ENCODE peak calls at places on chromosomes 4 and X, in ten cellular contexts. One of them, this sample, is unnamed.

GRCh38 chrX:111244238-111244750 is 26.0 kb downstream of the CAPN6 start:
- DNase-seq in upper lobe of right lung: no peak
- DNase-seq in HFFc6: no peak
- DNase-seq in T47D: peak; percentile 12
- DNase-seq in HT1080: no peak
- DNase-seq in endodermal cell: no peak
- DNase-seq in neural crest cell: no peak
- DNase-seq in activated naive CD4-positive, alpha-beta T cell treated with anti-CD3 and anti-CD28 coated beads, Interleukin-2, amount 10 ng/mL, durations not matched to agents 7 days and 5 days: no peak
- DNase-seq in brain microvascular endothelial cell: peak; percentile 3
- DNase-seq in OCI-M1: peak; percentile 12
- DNase-seq in this sample: peak; percentile 17

GRCh38 chrX:148522006-148522405 is 21.6 kb downstream of the AFF2 start:
- DNase-seq in brain microvascular endothelial cell: no peak
- DNase-seq in upper lobe of right lung: no peak
- DNase-seq in endodermal cell: no peak
- DNase-seq in HT1080: no peak
- DNase-seq in activated naive CD4-positive, alpha-beta T cell treated with anti-CD3 and anti-CD28 coated beads, Interleukin-2, amount 10 ng/mL, durations not matched to agents 7 days and 5 days: no peak
- DNase-seq in OCI-M1: no peak
- DNase-seq in T47D: no peak
- DNase-seq in HFFc6: no peak
- DNase-seq in neural crest cell: no peak
- DNase-seq in this sample: no peak

GRCh38 chrX:70755850-70756249 is 152.7 kb downstream of the TEX11 start:
- DNase-seq in HT1080: no peak
- DNase-seq in neural crest cell: no peak
- DNase-seq in HFFc6: no peak
- DNase-seq in endodermal cell: peak; percentile 85
- DNase-seq in activated naive CD4-positive, alpha-beta T cell treated with anti-CD3 and anti-CD28 coated beads, Interleukin-2, amount 10 ng/mL, durations not matched to agents 7 days and 5 days: peak; percentile 77
- DNase-seq in upper lobe of right lung: no peak
- DNase-seq in brain microvascular endothelial cell: no peak
- DNase-seq in T47D: no peak
- DNase-seq in OCI-M1: no peak
- DNase-seq in this sample: no peak

GRCh38 chr4:174592985-174593335 is 70.7 kb upstream of the HPGD start:
- DNase-seq in neural crest cell: no peak
- DNase-seq in upper lobe of right lung: no peak
- DNase-seq in T47D: no peak
- DNase-seq in HFFc6: no peak
- DNase-seq in activated naive CD4-positive, alpha-beta T cell treated with anti-CD3 and anti-CD28 coated beads, Interleukin-2, amount 10 ng/mL, durations not matched to agents 7 days and 5 days: no peak
- DNase-seq in OCI-M1: peak; percentile 85
- DNase-seq in endodermal cell: no peak
- DNase-seq in HT1080: peak; percentile 69
- DNase-seq in brain microvascular endothelial cell: peak; percentile 76
- DNase-seq in this sample: no peak

GRCh38 chr4:5357863-5358262 is 306.6 kb downstream of the STK32B start:
- DNase-seq in endodermal cell: no peak
- DNase-seq in neural crest cell: no peak
- DNase-seq in T47D: no peak
- DNase-seq in HFFc6: no peak
- DNase-seq in upper lobe of right lung: no peak
- DNase-seq in activated naive CD4-positive, alpha-beta T cell treated with anti-CD3 and anti-CD28 coated beads, Interleukin-2, amount 10 ng/mL, durations not matched to agents 7 days and 5 days: no peak
- DNase-seq in brain microvascular endothelial cell: no peak
- DNase-seq in OCI-M1: no peak
- DNase-seq in HT1080: no peak
- DNase-seq in this sample: no peak

GRCh38 chrX:72314881-72315280 is 9.2 kb upstream of the CITED1 start:
- DNase-seq in brain microvascular endothelial cell: no peak
- DNase-seq in neural crest cell: no peak
- DNase-seq in OCI-M1: no peak
- DNase-seq in HT1080: no peak
- DNase-seq in T47D: no peak
- DNase-seq in upper lobe of right lung: no peak
- DNase-seq in HFFc6: no peak
- DNase-seq in endodermal cell: no peak
- DNase-seq in activated naive CD4-positive, alpha-beta T cell treated with anti-CD3 and anti-CD28 coated beads, Interleukin-2, amount 10 ng/mL, durations not matched to agents 7 days and 5 days: no peak
- DNase-seq in this sample: no peak

GRCh38 chr4:161828061-161828460 is 335.7 kb downstream of the FSTL5 start:
- DNase-seq in HFFc6: no peak
- DNase-seq in activated naive CD4-positive, alpha-beta T cell treated with anti-CD3 and anti-CD28 coated beads, Interleukin-2, amount 10 ng/mL, durations not matched to agents 7 days and 5 days: no peak
- DNase-seq in OCI-M1: peak; percentile 79
- DNase-seq in brain microvascular endothelial cell: peak; percentile 11
- DNase-seq in HT1080: peak; percentile 28
- DNase-seq in T47D: no peak
- DNase-seq in neural crest cell: no peak
- DNase-seq in upper lobe of right lung: peak; percentile 20
- DNase-seq in endodermal cell: no peak
- DNase-seq in this sample: no peak

GRCh38 chrX:15908891-15909290 is 54.3 kb upstream of the AP1S2 start:
- DNase-seq in endodermal cell: no peak
- DNase-seq in brain microvascular endothelial cell: no peak
- DNase-seq in HFFc6: no peak
- DNase-seq in HT1080: no peak
- DNase-seq in T47D: no peak
- DNase-seq in neural crest cell: no peak
- DNase-seq in activated naive CD4-positive, alpha-beta T cell treated with anti-CD3 and anti-CD28 coated beads, Interleukin-2, amount 10 ng/mL, durations not matched to agents 7 days and 5 days: no peak
- DNase-seq in upper lobe of right lung: no peak
- DNase-seq in OCI-M1: no peak
- DNase-seq in this sample: no peak

GRCh38 chr4:114729339-114729738 is 130.7 kb downstream of the UGT8 start:
- DNase-seq in OCI-M1: no peak
- DNase-seq in upper lobe of right lung: no peak
- DNase-seq in HFFc6: no peak
- DNase-seq in neural crest cell: no peak
- DNase-seq in HT1080: no peak
- DNase-seq in brain microvascular endothelial cell: no peak
- DNase-seq in endodermal cell: peak; percentile 58
- DNase-seq in activated naive CD4-positive, alpha-beta T cell treated with anti-CD3 and anti-CD28 coated beads, Interleukin-2, amount 10 ng/mL, durations not matched to agents 7 days and 5 days: no peak
- DNase-seq in T47D: no peak
- DNase-seq in this sample: no peak

GRCh38 chrX:23937100-23937499 is 29.3 kb downstream of the CXorf58 start:
- DNase-seq in activated naive CD4-positive, alpha-beta T cell treated with anti-CD3 and anti-CD28 coated beads, Interleukin-2, amount 10 ng/mL, durations not matched to agents 7 days and 5 days: no peak
- DNase-seq in HT1080: no peak
- DNase-seq in T47D: no peak
- DNase-seq in brain microvascular endothelial cell: no peak
- DNase-seq in HFFc6: no peak
- DNase-seq in neural crest cell: no peak
- DNase-seq in endodermal cell: peak; percentile 55
- DNase-seq in upper lobe of right lung: no peak
- DNase-seq in OCI-M1: no peak
- DNase-seq in this sample: no peak

GRCh38 chr4:187480146-187481145 is 515.1 kb upstream of the ZFP42 start:
- DNase-seq in activated naive CD4-positive, alpha-beta T cell treated with anti-CD3 and anti-CD28 coated beads, Interleukin-2, amount 10 ng/mL, durations not matched to agents 7 days and 5 days: no peak
- DNase-seq in brain microvascular endothelial cell: peak; percentile 85
- DNase-seq in neural crest cell: no peak
- DNase-seq in T47D: peak; percentile 56
- DNase-seq in endodermal cell: no peak
- DNase-seq in upper lobe of right lung: no peak
- DNase-seq in HT1080: peak; percentile 65
- DNase-seq in HFFc6: peak; percentile 77
- DNase-seq in OCI-M1: no peak
- DNase-seq in this sample: no peak

GRCh38 chr4:2741626-2742025 is 14.5 kb downstream of the TNIP2 start:
- DNase-seq in activated naive CD4-positive, alpha-beta T cell treated with anti-CD3 and anti-CD28 coated beads, Interleukin-2, amount 10 ng/mL, durations not matched to agents 7 days and 5 days: no peak
- DNase-seq in brain microvascular endothelial cell: peak; percentile 79
- DNase-seq in neural crest cell: no peak
- DNase-seq in endodermal cell: no peak
- DNase-seq in upper lobe of right lung: no peak
- DNase-seq in HFFc6: peak; percentile 25
- DNase-seq in T47D: no peak
- DNase-seq in HT1080: no peak
- DNase-seq in OCI-M1: no peak
- DNase-seq in this sample: no peak

GRCh38 chr4:1192091-1192492 is 19.7 kb upstream of the SPON2 start:
- DNase-seq in HT1080: peak; percentile 89
- DNase-seq in neural crest cell: no peak
- DNase-seq in endodermal cell: no peak
- DNase-seq in activated naive CD4-positive, alpha-beta T cell treated with anti-CD3 and anti-CD28 coated beads, Interleukin-2, amount 10 ng/mL, durations not matched to agents 7 days and 5 days: no peak
- DNase-seq in OCI-M1: peak; percentile 5
- DNase-seq in upper lobe of right lung: peak; percentile 78
- DNase-seq in HFFc6: peak; percentile 94
- DNase-seq in brain microvascular endothelial cell: peak; percentile 94
- DNase-seq in T47D: peak; percentile 78
- DNase-seq in this sample: no peak

GRCh38 chr4:39319678-39320077 is 46.5 kb downstream of the RFC1 start:
- DNase-seq in HT1080: peak; percentile 84
- DNase-seq in T47D: no peak
- DNase-seq in upper lobe of right lung: no peak
- DNase-seq in HFFc6: peak; percentile 89
- DNase-seq in activated naive CD4-positive, alpha-beta T cell treated with anti-CD3 and anti-CD28 coated beads, Interleukin-2, amount 10 ng/mL, durations not matched to agents 7 days and 5 days: no peak
- DNase-seq in OCI-M1: peak; percentile 20
- DNase-seq in endodermal cell: no peak
- DNase-seq in neural crest cell: no peak
- DNase-seq in brain microvascular endothelial cell: peak; percentile 89
- DNase-seq in this sample: no peak

GRCh38 chr4:15778742-15779231 is 659 bp downstream of the CD38 start:
- DNase-seq in HFFc6: no peak
- DNase-seq in activated naive CD4-positive, alpha-beta T cell treated with anti-CD3 and anti-CD28 coated beads, Interleukin-2, amount 10 ng/mL, durations not matched to agents 7 days and 5 days: peak; percentile 76
- DNase-seq in upper lobe of right lung: peak; percentile 85
- DNase-seq in OCI-M1: peak; percentile 62
- DNase-seq in endodermal cell: no peak
- DNase-seq in neural crest cell: no peak
- DNase-seq in HT1080: no peak
- DNase-seq in brain microvascular endothelial cell: peak; percentile 28
- DNase-seq in T47D: no peak
- DNase-seq in this sample: no peak

GRCh38 chr4:183747931-183748664 is 89.0 kb downstream of the TRAPPC11 start:
- DNase-seq in endodermal cell: no peak
- DNase-seq in HT1080: no peak
- DNase-seq in upper lobe of right lung: no peak
- DNase-seq in neural crest cell: no peak
- DNase-seq in activated naive CD4-positive, alpha-beta T cell treated with anti-CD3 and anti-CD28 coated beads, Interleukin-2, amount 10 ng/mL, durations not matched to agents 7 days and 5 days: no peak
- DNase-seq in OCI-M1: no peak
- DNase-seq in HFFc6: no peak
- DNase-seq in brain microvascular endothelial cell: no peak
- DNase-seq in T47D: peak; percentile 33
- DNase-seq in this sample: no peak

GRCh38 chrX:41664307-41665299 is 24.2 kb upstream of the GPR34 start:
- DNase-seq in upper lobe of right lung: no peak
- DNase-seq in HFFc6: no peak
- DNase-seq in HT1080: no peak
- DNase-seq in endodermal cell: no peak
- DNase-seq in OCI-M1: peak; percentile 25
- DNase-seq in T47D: no peak
- DNase-seq in neural crest cell: no peak
- DNase-seq in activated naive CD4-positive, alpha-beta T cell treated with anti-CD3 and anti-CD28 coated beads, Interleukin-2, amount 10 ng/mL, durations not matched to agents 7 days and 5 days: no peak
- DNase-seq in brain microvascular endothelial cell: no peak
- DNase-seq in this sample: no peak

GRCh38 chr4:42309571-42310260 is 87.6 kb upstream of the SHISA3 start:
- DNase-seq in HFFc6: no peak
- DNase-seq in endodermal cell: no peak
- DNase-seq in brain microvascular endothelial cell: no peak
- DNase-seq in upper lobe of right lung: no peak
- DNase-seq in T47D: no peak
- DNase-seq in activated naive CD4-positive, alpha-beta T cell treated with anti-CD3 and anti-CD28 coated beads, Interleukin-2, amount 10 ng/mL, durations not matched to agents 7 days and 5 days: no peak
- DNase-seq in HT1080: no peak
- DNase-seq in OCI-M1: no peak
- DNase-seq in neural crest cell: no peak
- DNase-seq in this sample: peak; percentile 93

GRCh38 chr4:40829586-40829985 is 79.8 kb downstream of the NSUN7 start:
- DNase-seq in HT1080: no peak
- DNase-seq in brain microvascular endothelial cell: no peak
- DNase-seq in endodermal cell: no peak
- DNase-seq in activated naive CD4-positive, alpha-beta T cell treated with anti-CD3 and anti-CD28 coated beads, Interleukin-2, amount 10 ng/mL, durations not matched to agents 7 days and 5 days: no peak
- DNase-seq in OCI-M1: no peak
- DNase-seq in HFFc6: no peak
- DNase-seq in neural crest cell: no peak
- DNase-seq in upper lobe of right lung: no peak
- DNase-seq in T47D: no peak
- DNase-seq in this sample: no peak

GRCh38 chr4:37101686-37102085 is 142.9 kb upstream of the NWD2 start:
- DNase-seq in brain microvascular endothelial cell: no peak
- DNase-seq in OCI-M1: no peak
- DNase-seq in neural crest cell: no peak
- DNase-seq in T47D: no peak
- DNase-seq in upper lobe of right lung: no peak
- DNase-seq in HFFc6: no peak
- DNase-seq in endodermal cell: no peak
- DNase-seq in HT1080: no peak
- DNase-seq in activated naive CD4-positive, alpha-beta T cell treated with anti-CD3 and anti-CD28 coated beads, Interleukin-2, amount 10 ng/mL, durations not matched to agents 7 days and 5 days: no peak
- DNase-seq in this sample: no peak

GRCh38 chr4:186689476-186689875 is 34.2 kb downstream of the FAT1 start:
- DNase-seq in upper lobe of right lung: peak; percentile 71
- DNase-seq in neural crest cell: no peak
- DNase-seq in activated naive CD4-positive, alpha-beta T cell treated with anti-CD3 and anti-CD28 coated beads, Interleukin-2, amount 10 ng/mL, durations not matched to agents 7 days and 5 days: no peak
- DNase-seq in HFFc6: no peak
- DNase-seq in OCI-M1: no peak
- DNase-seq in HT1080: no peak
- DNase-seq in brain microvascular endothelial cell: no peak
- DNase-seq in endodermal cell: no peak
- DNase-seq in T47D: no peak
- DNase-seq in this sample: no peak

GRCh38 chrX:21438792-21439191 is 64.6 kb downstream of the CNKSR2 start:
- DNase-seq in HFFc6: no peak
- DNase-seq in neural crest cell: no peak
- DNase-seq in upper lobe of right lung: no peak
- DNase-seq in T47D: no peak
- DNase-seq in activated naive CD4-positive, alpha-beta T cell treated with anti-CD3 and anti-CD28 coated beads, Interleukin-2, amount 10 ng/mL, durations not matched to agents 7 days and 5 days: no peak
- DNase-seq in HT1080: no peak
- DNase-seq in endodermal cell: no peak
- DNase-seq in OCI-M1: peak; percentile 79
- DNase-seq in brain microvascular endothelial cell: no peak
- DNase-seq in this sample: no peak

GRCh38 chrX:82232679-82233078 is 1030.8 kb downstream of the SH3BGRL start:
- DNase-seq in HFFc6: no peak
- DNase-seq in brain microvascular endothelial cell: no peak
- DNase-seq in OCI-M1: no peak
- DNase-seq in T47D: no peak
- DNase-seq in HT1080: no peak
- DNase-seq in upper lobe of right lung: no peak
- DNase-seq in activated naive CD4-positive, alpha-beta T cell treated with anti-CD3 and anti-CD28 coated beads, Interleukin-2, amount 10 ng/mL, durations not matched to agents 7 days and 5 days: no peak
- DNase-seq in neural crest cell: no peak
- DNase-seq in endodermal cell: no peak
- DNase-seq in this sample: no peak

GRCh38 chr4:67167849-67168248 is 377.5 kb downstream of the CENPC start:
- DNase-seq in T47D: no peak
- DNase-seq in upper lobe of right lung: no peak
- DNase-seq in activated naive CD4-positive, alpha-beta T cell treated with anti-CD3 and anti-CD28 coated beads, Interleukin-2, amount 10 ng/mL, durations not matched to agents 7 days and 5 days: no peak
- DNase-seq in HFFc6: no peak
- DNase-seq in neural crest cell: no peak
- DNase-seq in endodermal cell: no peak
- DNase-seq in OCI-M1: no peak
- DNase-seq in brain microvascular endothelial cell: no peak
- DNase-seq in HT1080: no peak
- DNase-seq in this sample: no peak

GRCh38 chr4:7353846-7354610 is 80.7 kb downstream of the PSAPL1 start:
- DNase-seq in endodermal cell: no peak
- DNase-seq in HFFc6: no peak
- DNase-seq in neural crest cell: no peak
- DNase-seq in HT1080: no peak
- DNase-seq in activated naive CD4-positive, alpha-beta T cell treated with anti-CD3 and anti-CD28 coated beads, Interleukin-2, amount 10 ng/mL, durations not matched to agents 7 days and 5 days: no peak
- DNase-seq in T47D: no peak
- DNase-seq in upper lobe of right lung: peak; percentile 41
- DNase-seq in brain microvascular endothelial cell: no peak
- DNase-seq in OCI-M1: no peak
- DNase-seq in this sample: no peak

GRCh38 chrX:78074088-78074487 is 30.0 kb upstream of the PGK1 start:
- DNase-seq in upper lobe of right lung: no peak
- DNase-seq in activated naive CD4-positive, alpha-beta T cell treated with anti-CD3 and anti-CD28 coated beads, Interleukin-2, amount 10 ng/mL, durations not matched to agents 7 days and 5 days: no peak
- DNase-seq in HT1080: no peak
- DNase-seq in endodermal cell: no peak
- DNase-seq in T47D: no peak
- DNase-seq in brain microvascular endothelial cell: no peak
- DNase-seq in OCI-M1: no peak
- DNase-seq in HFFc6: no peak
- DNase-seq in neural crest cell: no peak
- DNase-seq in this sample: no peak

GRCh38 chr4:139223682-139224317 is 46.8 kb upstream of the ELF2 start:
- DNase-seq in HT1080: peak; percentile 71
- DNase-seq in endodermal cell: no peak
- DNase-seq in T47D: no peak
- DNase-seq in HFFc6: peak; percentile 45
- DNase-seq in activated naive CD4-positive, alpha-beta T cell treated with anti-CD3 and anti-CD28 coated beads, Interleukin-2, amount 10 ng/mL, durations not matched to agents 7 days and 5 days: no peak
- DNase-seq in OCI-M1: no peak
- DNase-seq in brain microvascular endothelial cell: peak; percentile 59
- DNase-seq in neural crest cell: no peak
- DNase-seq in upper lobe of right lung: no peak
- DNase-seq in this sample: no peak

GRCh38 chrX:119943185-119943988 is at the start of gene NKAP:
- DNase-seq in endodermal cell: peak; percentile 92
- DNase-seq in neural crest cell: peak; percentile 71
- DNase-seq in OCI-M1: peak; percentile 96
- DNase-seq in HT1080: peak; percentile 84
- DNase-seq in T47D: peak; percentile 91
- DNase-seq in activated naive CD4-positive, alpha-beta T cell treated with anti-CD3 and anti-CD28 coated beads, Interleukin-2, amount 10 ng/mL, durations not matched to agents 7 days and 5 days: peak; percentile 84
- DNase-seq in HFFc6: peak; percentile 93
- DNase-seq in brain microvascular endothelial cell: peak; percentile 91
- DNase-seq in upper lobe of right lung: peak; percentile 81
- DNase-seq in this sample: peak; percentile 90

This sample was measured in SK-N-DZ.